ENCODE peak calls at places on chromosomes 16 and 17, in eight cellular contexts. O is activated CD4-positive, CD25-positive, alpha-beta regulatory T cell treated with anti-CD3 and anti-CD28 coated beads, Interleukin-2, amount 50 U/mL, for 72 hours; R is T-helper 2 cell treated with Interferon-gamma antibody and Interleukin-4, amounts not matched to agents 5 μg/mL and 100 μg/mL, for 36 hours; M is stimulated activated effector memory CD8-positive, alpha-beta T cell treated with anti-CD3 and anti-CD28 coated beads, Interleukin-12 subunit alpha, Interleukin-12 subunit beta, amount 100 ng/mL, for 72 hours; X is BE2C; I is Right ventricle myocardium superior; T is C1 segment of cervical spinal cord; C is AG09309. G is an unnamed sample.

GRCh38 chr17:36072431-36073121 is 8.5 kb downstream of the CCL18 start:
- DNase-seq in O (peak; percentile 65), R (peak; percentile 78), M (peak; percentile 97), X (peak; percentile 77), I (peak; percentile 63), T (no peak), C (no peak), G (no peak)

GRCh38 chr17:32310927-32311568 is 30.9 kb downstream of the C17orf75 start:
- DNase-seq in O (no peak), R (no peak), M (no peak), X (peak; percentile 22), I (no peak), T (no peak), C (no peak), G (no peak)

GRCh38 chr17:68228817-68229570 is 18.8 kb upstream of the AMZ2 start:
- DNase-seq in O (no peak), R (no peak), M (no peak), X (no peak), I (no peak), T (peak; percentile 59), C (no peak), G (no peak)

GRCh38 chr16:1763521-1764511 is 7.5 kb downstream of the NME3 start:
- DNase-seq in O (no peak), R (no peak), M (no peak), X (peak; percentile 70), I (no peak), T (no peak), C (no peak), G (no peak)

GRCh38 chr16:50606431-50607050 is 58.3 kb downstream of the NKD1 start:
- DNase-seq in O (no peak), R (no peak), M (no peak), X (no peak), I (no peak), T (no peak), C (no peak), G (no peak)

GRCh38 chr16:5678371-5678770 is 580.8 kb upstream of the EEF2KMT start:
- DNase-seq in O (no peak), R (no peak), M (no peak), X (no peak), I (no peak), T (no peak), C (no peak), G (no peak)

GRCh38 chr16:88628512-88628974 is 9.8 kb upstream of the IL17C start:
- DNase-seq in O (no peak), R (no peak), M (no peak), X (peak; percentile 77), I (peak; percentile 76), T (no peak), C (no peak), G (no peak)

GRCh38 chr17:67801626-67802175 is 23.6 kb upstream of the BPTF start:
- DNase-seq in O (no peak), R (no peak), M (no peak), X (no peak), I (no peak), T (no peak), C (no peak), G (no peak)

GRCh38 chr16:19595043-19595767 is 39.7 kb downstream of the VPS35L start:
- DNase-seq in O (no peak), R (no peak), M (no peak), X (no peak), I (peak; percentile 48), T (no peak), C (peak; percentile 75), G (no peak)

GRCh38 chr16:4402439-4403132 is 13.8 kb downstream of the CORO7 start:
- DNase-seq in O (peak; percentile 79), R (peak; percentile 55), M (peak; percentile 80), X (peak; percentile 92), I (peak; percentile 91), T (peak; percentile 30), C (no peak), G (no peak)

GRCh38 chr16:77402118-77402517 is 32.7 kb downstream of the ADAMTS18 start:
- DNase-seq in O (no peak), R (no peak), M (no peak), X (no peak), I (no peak), T (no peak), C (no peak), G (no peak)

GRCh38 chr17:72890711-72891110 is 201.8 kb downstream of the SLC39A11 start:
- DNase-seq in O (no peak), R (no peak), M (no peak), X (no peak), I (no peak), T (no peak), C (peak; percentile 11), G (peak; percentile 12)

GRCh38 chr16:56633535-56633934 is 1.1 kb downstream of the MT1M start:
- DNase-seq in O (no peak), R (no peak), M (no peak), X (no peak), I (no peak), T (no peak), C (no peak), G (no peak)

GRCh38 chr16:4081035-4081434 is 35.2 kb downstream of the ADCY9 start:
- DNase-seq in O (no peak), R (no peak), M (no peak), X (no peak), I (no peak), T (no peak), C (no peak), G (no peak)

GRCh38 chr16:2774161-2774891 is 2.8 kb downstream of the ELOB start:
- DNase-seq in O (no peak), R (no peak), M (no peak), X (no peak), I (peak; percentile 34), T (no peak), C (no peak), G (no peak)

GRCh38 chr17:60598001-60598736 is 1.8 kb upstream of the PPM1D start:
- DNase-seq in O (no peak), R (no peak), M (no peak), X (no peak), I (no peak), T (no peak), C (no peak), G (no peak)

GRCh38 chr16:48444574-48444973 is 59.4 kb upstream of the SIAH1 start:
- DNase-seq in O (no peak), R (no peak), M (no peak), X (no peak), I (no peak), T (no peak), C (peak; percentile 63), G (peak; percentile 69)

GRCh38 chr16:88569985-88570690 is at the start of gene ZC3H18:
- DNase-seq in O (peak; percentile 98), R (peak; percentile 97), M (peak; percentile 96), X (peak; percentile 97), I (peak; percentile 98), T (peak; percentile 89), C (peak; percentile 55), G (peak; percentile 88)

GRCh38 chr17:44232061-44232460 is 12.6 kb upstream of the UBTF start:
- DNase-seq in O (no peak), R (no peak), M (no peak), X (no peak), I (no peak), T (no peak), C (no peak), G (no peak)

GRCh38 chr16:78286076-78286475 is 186.6 kb downstream of the WWOX start:
- DNase-seq in O (no peak), R (no peak), M (no peak), X (no peak), I (no peak), T (no peak), C (no peak), G (no peak)

GRCh38 chr17:17313350-17313991 is 10.3 kb downstream of the NT5M start:
- DNase-seq in O (peak; percentile 48), R (peak; percentile 48), M (peak; percentile 70), X (peak; percentile 33), I (peak; percentile 56), T (no peak), C (no peak), G (no peak)

GRCh38 chr17:75549246-75550138 is 24.0 kb downstream of the LLGL2 start:
- DNase-seq in O (no peak), R (no peak), M (no peak), X (no peak), I (no peak), T (no peak), C (no peak), G (no peak)

GRCh38 chr17:27848941-27849340 is 44.2 kb downstream of the LYRM9 start:
- DNase-seq in O (no peak), R (no peak), M (no peak), X (no peak), I (no peak), T (no peak), C (no peak), G (no peak)

GRCh38 chr17:62696726-62697490 is 69.4 kb downstream of the MRC2 start:
- DNase-seq in O (no peak), R (no peak), M (no peak), X (no peak), I (peak; percentile 55), T (peak; percentile 41), C (no peak), G (no peak)

GRCh38 chr17:28612936-28613872 is 781 bp downstream of the RSKR start:
- DNase-seq in O (no peak), R (no peak), M (no peak), X (peak; percentile 45), I (no peak), T (no peak), C (no peak), G (peak; percentile 21)

GRCh38 chr17:8041249-8041928 is 2.5 kb downstream of the ALOX15B start:
- DNase-seq in O (no peak), R (peak; percentile 33), M (no peak), X (peak; percentile 26), I (no peak), T (no peak), C (peak; percentile 77), G (peak; percentile 72)

GRCh38 chr17:37299257-37299985 is 76.4 kb upstream of the C17orf78 start:
- DNase-seq in O (no peak), R (no peak), M (no peak), X (no peak), I (no peak), T (peak; percentile 3), C (no peak), G (no peak)

GRCh38 chr16:19876501-19877059 is 8.1 kb downstream of the GPRC5B start:
- DNase-seq in O (no peak), R (no peak), M (no peak), X (no peak), I (no peak), T (no peak), C (no peak), G (no peak)

GRCh38 chr16:88553739-88554138 is 16.5 kb upstream of the ZC3H18 start:
- DNase-seq in O (no peak), R (no peak), M (no peak), X (no peak), I (no peak), T (no peak), C (no peak), G (no peak)

GRCh38 chr17:57991537-57991936 is 3.5 kb upstream of the VEZF1 start:
- DNase-seq in O (no peak), R (no peak), M (no peak), X (no peak), I (no peak), T (no peak), C (no peak), G (no peak)

GRCh38 chr17:11282586-11282985 is 41.6 kb downstream of the SHISA6 start:
- DNase-seq in O (no peak), R (no peak), M (no peak), X (no peak), I (no peak), T (no peak), C (no peak), G (no peak)

GRCh38 chr17:1898332-1898731 is 68.5 kb downstream of the RPA1 start:
- DNase-seq in O (no peak), R (no peak), M (no peak), X (peak; percentile 48), I (no peak), T (no peak), C (no peak), G (no peak)

GRCh38 chr17:72338847-72339790 is 218.3 kb downstream of the SOX9 start:
- DNase-seq in O (no peak), R (no peak), M (no peak), X (peak; percentile 25), I (no peak), T (no peak), C (peak; percentile 69), G (peak; percentile 39)

GRCh38 chr16:52184336-52184735 is 362.6 kb downstream of the TOX3 start:
- DNase-seq in O (no peak), R (no peak), M (no peak), X (no peak), I (no peak), T (no peak), C (no peak), G (no peak)

G was measured in fibroblast of the conjunctiva.